ENCODE peak calls at places on chromosomes 5 and 9, in six cellular contexts. One of them, this sample, is unnamed.

GRCh38 chr5:129716235-129717030 is 31.5 kb upstream of the MINAR2 start:
- DNase-seq in CD4-positive, alpha-beta T cell: no peak
- DNase-seq in NCI-H2171 treated with DMSO at 0.1 percent for 48 hours: no peak
- DNase-seq in HTR-8/SVneo: no peak
- DNase-seq in LoVo: no peak
- DNase-seq in stimulated activated CD4-positive, alpha-beta T cell treated with anti-CD3 and anti-CD28 coated beads, Interleukin-1b, Interleukin-23, amount 100 ng/mL, for 4 hours: no peak
- DNase-seq in this sample: no peak

GRCh38 chr5:110055301-110055700 is 365.6 kb downstream of the MAN2A1 start:
- DNase-seq in HTR-8/SVneo: no peak
- DNase-seq in NCI-H2171 treated with DMSO at 0.1 percent for 48 hours: no peak
- DNase-seq in stimulated activated CD4-positive, alpha-beta T cell treated with anti-CD3 and anti-CD28 coated beads, Interleukin-1b, Interleukin-23, amount 100 ng/mL, for 4 hours: no peak
- DNase-seq in CD4-positive, alpha-beta T cell: no peak
- DNase-seq in LoVo: no peak
- DNase-seq in this sample: no peak

GRCh38 chr9:127903557-127904475 is 4.4 kb upstream of the ST6GALNAC6 start:
- DNase-seq in CD4-positive, alpha-beta T cell: no peak
- DNase-seq in LoVo: no peak
- DNase-seq in HTR-8/SVneo: no peak
- DNase-seq in NCI-H2171 treated with DMSO at 0.1 percent for 48 hours: no peak
- DNase-seq in stimulated activated CD4-positive, alpha-beta T cell treated with anti-CD3 and anti-CD28 coated beads, Interleukin-1b, Interleukin-23, amount 100 ng/mL, for 4 hours: peak
- DNase-seq in this sample: no peak

GRCh38 chr5:158054388-158055092 is 195.6 kb upstream of the CLINT1 start:
- DNase-seq in HTR-8/SVneo: peak
- DNase-seq in NCI-H2171 treated with DMSO at 0.1 percent for 48 hours: no peak
- DNase-seq in stimulated activated CD4-positive, alpha-beta T cell treated with anti-CD3 and anti-CD28 coated beads, Interleukin-1b, Interleukin-23, amount 100 ng/mL, for 4 hours: no peak
- DNase-seq in LoVo: no peak
- DNase-seq in CD4-positive, alpha-beta T cell: no peak
- DNase-seq in this sample: no peak

GRCh38 chr5:112689510-112689909 is 48.2 kb upstream of the APC start:
- DNase-seq in stimulated activated CD4-positive, alpha-beta T cell treated with anti-CD3 and anti-CD28 coated beads, Interleukin-1b, Interleukin-23, amount 100 ng/mL, for 4 hours: no peak
- DNase-seq in HTR-8/SVneo: no peak
- DNase-seq in LoVo: no peak
- DNase-seq in NCI-H2171 treated with DMSO at 0.1 percent for 48 hours: no peak
- DNase-seq in CD4-positive, alpha-beta T cell: no peak
- DNase-seq in this sample: no peak

GRCh38 chr9:124045076-124045829 is 33.7 kb downstream of the LHX2 start:
- DNase-seq in NCI-H2171 treated with DMSO at 0.1 percent for 48 hours: peak
- DNase-seq in CD4-positive, alpha-beta T cell: no peak
- DNase-seq in stimulated activated CD4-positive, alpha-beta T cell treated with anti-CD3 and anti-CD28 coated beads, Interleukin-1b, Interleukin-23, amount 100 ng/mL, for 4 hours: no peak
- DNase-seq in HTR-8/SVneo: peak
- DNase-seq in LoVo: no peak
- DNase-seq in this sample: no peak

GRCh38 chr9:113949206-113950078 is 73.3 kb downstream of the ZNF618 start:
- DNase-seq in stimulated activated CD4-positive, alpha-beta T cell treated with anti-CD3 and anti-CD28 coated beads, Interleukin-1b, Interleukin-23, amount 100 ng/mL, for 4 hours: no peak
- DNase-seq in HTR-8/SVneo: no peak
- DNase-seq in LoVo: no peak
- DNase-seq in CD4-positive, alpha-beta T cell: no peak
- DNase-seq in NCI-H2171 treated with DMSO at 0.1 percent for 48 hours: no peak
- DNase-seq in this sample: no peak

GRCh38 chr5:67427745-67428298 is 231.2 kb upstream of the CD180 start:
- DNase-seq in stimulated activated CD4-positive, alpha-beta T cell treated with anti-CD3 and anti-CD28 coated beads, Interleukin-1b, Interleukin-23, amount 100 ng/mL, for 4 hours: no peak
- DNase-seq in LoVo: no peak
- DNase-seq in CD4-positive, alpha-beta T cell: no peak
- DNase-seq in HTR-8/SVneo: no peak
- DNase-seq in NCI-H2171 treated with DMSO at 0.1 percent for 48 hours: no peak
- DNase-seq in this sample: no peak

GRCh38 chr5:88502179-88503064 is 233.8 kb upstream of the TMEM161B start:
- DNase-seq in NCI-H2171 treated with DMSO at 0.1 percent for 48 hours: no peak
- DNase-seq in CD4-positive, alpha-beta T cell: no peak
- DNase-seq in HTR-8/SVneo: no peak
- DNase-seq in stimulated activated CD4-positive, alpha-beta T cell treated with anti-CD3 and anti-CD28 coated beads, Interleukin-1b, Interleukin-23, amount 100 ng/mL, for 4 hours: no peak
- DNase-seq in LoVo: peak
- DNase-seq in this sample: no peak

GRCh38 chr9:85258823-85259370 is 482.9 kb downstream of the AGTPBP1 start:
- DNase-seq in CD4-positive, alpha-beta T cell: no peak
- DNase-seq in NCI-H2171 treated with DMSO at 0.1 percent for 48 hours: no peak
- DNase-seq in HTR-8/SVneo: peak
- DNase-seq in stimulated activated CD4-positive, alpha-beta T cell treated with anti-CD3 and anti-CD28 coated beads, Interleukin-1b, Interleukin-23, amount 100 ng/mL, for 4 hours: no peak
- DNase-seq in LoVo: peak
- DNase-seq in this sample: no peak